ENCODE peak calls at places on chromosomes 12 and 14, in seven cellular contexts. T, R, U, N, O, J and P are unnamed samples.

GRCh38 chr12:14289596-14289995 is 75.9 kb upstream of the ATF7IP start:
- DNase-seq in T (no peak), R (no peak), U (no peak), N (no peak), O (no peak), J (no peak), P (no peak)

GRCh38 chr12:59149995-59150642 is 229.8 kb upstream of the LRIG3 start:
- DNase-seq in T (no peak), R (peak; percentile 36), U (peak; percentile 90), N (peak; percentile 6), O (no peak), J (peak; percentile 77), P (peak; percentile 11)

GRCh38 chr12:50635356-50635755 is 128.5 kb upstream of the ATF1 start:
- DNase-seq in T (no peak), R (no peak), U (no peak), N (no peak), O (no peak), J (no peak), P (peak; percentile 25)

GRCh38 chr12:104930388-104931326 is 27.4 kb downstream of the SLC41A2 start:
- DNase-seq in T (no peak), R (no peak), U (no peak), N (no peak), O (no peak), J (peak; percentile 3), P (no peak)

GRCh38 chr14:77344597-77344996 is 23.8 kb downstream of the GSTZ1 start:
- DNase-seq in T (no peak), R (no peak), U (no peak), N (no peak), O (no peak), J (no peak), P (no peak)

GRCh38 chr12:104547239-104547638 is 90.5 kb downstream of the CHST11 start:
- DNase-seq in T (peak; percentile 49), R (no peak), U (no peak), N (no peak), O (no peak), J (no peak), P (no peak)

GRCh38 chr14:94313991-94314655 is 9.0 kb downstream of the SERPINA6 start:
- DNase-seq in T (no peak), R (no peak), U (peak; percentile 11), N (no peak), O (no peak), J (no peak), P (no peak)

GRCh38 chr12:62760779-62761178 is 174.2 kb downstream of the PPM1H start:
- DNase-seq in T (no peak), R (no peak), U (peak; percentile 54), N (no peak), O (no peak), J (peak; percentile 78), P (no peak)

GRCh38 chr14:92659765-92660561 is 88.5 kb downstream of the LGMN start:
- DNase-seq in T (peak; percentile 74), R (peak; percentile 75), U (no peak), N (no peak), O (no peak), J (no peak), P (peak; percentile 32)

GRCh38 chr12:53770281-53770680 is 18.5 kb upstream of the CISTR start:
- DNase-seq in T (no peak), R (no peak), U (peak; percentile 84), N (no peak), O (no peak), J (no peak), P (no peak)

GRCh38 chr12:2268478-2269286 is 215.9 kb downstream of the CACNA1C start:
- DNase-seq in T (no peak), R (no peak), U (peak; percentile 12), N (no peak), O (no peak), J (no peak), P (no peak)

GRCh38 chr14:71594828-71595227 is 337.4 kb upstream of the RGS6 start:
- DNase-seq in T (no peak), R (no peak), U (peak; percentile 46), N (no peak), O (no peak), J (no peak), P (no peak)

GRCh38 chr14:50232276-50232642 is 881 bp upstream of the SOS2 start:
- DNase-seq in T (no peak), R (peak; percentile 34), U (no peak), N (no peak), O (no peak), J (no peak), P (no peak)

GRCh38 chr14:50000215-50001145 is 107.6 kb downstream of the ARF6 start:
- DNase-seq in T (peak; percentile 72), R (peak; percentile 68), U (peak; percentile 71), N (no peak), O (peak; percentile 60), J (peak; percentile 36), P (peak; percentile 40)

GRCh38 chr12:123450636-123451035 is 7.3 kb upstream of the SNRNP35 start:
- DNase-seq in T (peak; percentile 4), R (no peak), U (no peak), N (no peak), O (no peak), J (no peak), P (no peak)

GRCh38 chr12:108375986-108376663 is 37.0 kb upstream of the CMKLR1 start:
- DNase-seq in T (no peak), R (no peak), U (no peak), N (no peak), O (no peak), J (no peak), P (no peak)

GRCh38 chr14:59028476-59029202 is 159.8 kb upstream of the DAAM1 start:
- DNase-seq in T (peak; percentile 54), R (peak; percentile 76), U (peak; percentile 96), N (peak; percentile 56), O (peak; percentile 63), J (peak; percentile 39), P (peak; percentile 69)

GRCh38 chr12:52533686-52534470 is 13.7 kb upstream of the KRT5 start:
- DNase-seq in T (no peak), R (no peak), U (no peak), N (no peak), O (no peak), J (no peak), P (no peak)

GRCh38 chr12:71865166-71865713 is 25.7 kb downstream of the TBC1D15 start:
- DNase-seq in T (no peak), R (no peak), U (peak; percentile 82), N (no peak), O (no peak), J (no peak), P (no peak)

GRCh38 chr14:22314183-22314820 is 274.7 kb downstream of the DAD1 start:
- DNase-seq in T (no peak), R (peak; percentile 40), U (peak; percentile 58), N (no peak), O (peak; percentile 36), J (peak; percentile 82), P (no peak)

GRCh38 chr12:45017916-45018315 is 33.0 kb downstream of the DBX2 start:
- DNase-seq in T (no peak), R (no peak), U (no peak), N (no peak), O (no peak), J (no peak), P (no peak)

DNA sequence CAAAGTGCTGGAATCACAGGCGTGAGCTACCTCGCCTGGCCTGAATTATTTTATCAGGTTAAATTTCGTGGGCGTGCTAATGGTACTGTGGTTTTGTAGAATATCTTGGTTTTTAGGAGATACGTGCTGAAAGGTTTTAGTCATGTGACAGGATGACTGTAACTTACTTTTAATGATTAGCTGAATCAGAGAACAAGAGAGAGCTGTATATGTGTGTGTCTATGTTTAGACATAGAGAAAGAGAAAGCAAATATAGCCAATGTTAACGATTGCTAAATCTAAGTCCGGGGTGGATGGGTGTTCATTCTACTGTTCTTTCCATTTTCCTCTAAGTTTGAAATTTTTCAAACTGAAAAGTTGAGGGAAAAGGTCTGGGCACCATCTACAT is 9.2 kb upstream of the PNMA1 start:
- DNase-seq in T (no peak), R (no peak), U (peak; percentile 23), N (no peak), O (no peak), J (no peak), P (no peak)
- H3K4me1 ChIP-seq in T (peaks cover 57% of the 10 kb centered on the region), R (peaks cover 41% of the 10 kb centered on the region), U (peaks cover 30% of the 10 kb centered on the region), N (peaks cover 56% of the 10 kb centered on the region), O (peaks cover 6% of the 10 kb centered on the region), J (peaks cover 26% of the 10 kb centered on the region), P (peaks cover 2% of the 10 kb centered on the region)

GRCh38 chr14:24817638-24818053 is 183.7 kb upstream of the GZMB start:
- DNase-seq in T (no peak), R (no peak), U (peak; percentile 69), N (no peak), O (no peak), J (no peak), P (peak; percentile 32)
- TF ChIP-seq CTCF in T (peak; percentile 16), R (no peak), U (peak; percentile 75), N (no peak), O (peak; percentile 57), J (peak; percentile 81), P (no peak)

GRCh38 chr12:109753054-109753401 is 39.4 kb downstream of the FAM222A start:
- DNase-seq in T (peak; percentile 35), R (no peak), U (no peak), N (no peak), O (no peak), J (no peak), P (peak; percentile 1)
- H3K27ac ChIP-seq in T (no peak overlapping the region), R (no peak overlapping the region), U (no peak overlapping the region), N (no peak overlapping the region), O (no peak overlapping the region), J (peak overlapping the region; percentile 67), P (no peak overlapping the region)

DNA sequence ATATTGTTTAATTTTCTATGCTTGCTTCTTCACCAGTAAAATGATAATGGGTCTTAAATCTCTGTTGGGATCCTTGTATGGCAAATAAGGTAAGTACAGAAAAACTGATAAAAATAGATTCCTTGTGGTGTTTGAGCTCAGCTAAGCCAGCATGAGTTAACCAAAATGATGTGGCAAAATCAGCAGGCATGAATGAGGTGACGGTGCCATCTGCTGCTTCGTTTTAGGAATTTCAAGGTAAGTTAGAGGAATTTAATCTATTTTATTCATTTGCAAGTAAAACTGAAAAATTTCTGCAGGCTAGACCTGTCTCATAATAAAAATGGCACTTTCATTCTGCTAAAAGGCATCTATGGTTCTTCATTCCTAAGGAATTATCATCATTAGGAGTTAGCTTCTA is 10.0 kb upstream of the CLEC7A start:
- DNase-seq in T (no peak), R (peak; percentile 57), U (peak; percentile 77), N (peak; percentile 56), O (peak; percentile 54), J (peak; percentile 35), P (no peak)
- H3K4me1 ChIP-seq in T (no peaks in the 10 kb centered on the region), R (no peaks in the 10 kb centered on the region), U (no peaks in the 10 kb centered on the region), N (no peaks in the 10 kb centered on the region), O (no peaks in the 10 kb centered on the region), J (peaks cover 6% of the 10 kb centered on the region), P (no peaks in the 10 kb centered on the region)

GRCh38 chr12:112537710-112538396 is 119.1 kb downstream of the PTPN11 start:
- DNase-seq in T (peak; percentile 51), R (no peak), U (no peak), N (peak; percentile 81), O (peak; percentile 88), J (peak; percentile 56), P (no peak)
- TF ChIP-seq CTCF in T (no peak), R (no peak), U (no peak), N (no peak), O (peak; percentile 14), J (no peak), P (no peak)

DNA sequence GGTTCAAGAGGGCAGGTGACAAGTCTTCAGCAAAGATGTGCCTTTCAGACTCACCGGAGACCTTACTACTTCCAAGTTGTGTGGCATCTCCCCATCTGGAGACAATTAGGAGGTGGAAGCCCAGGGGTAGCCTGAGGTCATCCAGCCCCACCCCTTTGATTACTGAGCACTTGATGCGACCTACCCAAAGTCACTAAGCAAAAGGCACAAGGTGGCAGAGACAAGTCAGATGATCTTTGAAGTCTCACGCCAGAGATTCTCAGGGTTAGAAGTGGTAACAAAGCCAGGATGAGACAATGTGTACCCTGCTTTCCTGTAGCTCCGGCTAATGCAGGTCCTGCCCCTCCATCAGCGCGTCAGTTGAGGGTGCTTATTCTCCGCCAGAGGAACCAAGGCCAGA is 1.4 kb upstream of the FOXN3 start:
- DNase-seq in T (no peak), R (no peak), U (no peak), N (no peak), O (peak; percentile 63), J (no peak), P (no peak)
- H3K27ac ChIP-seq in T (peak overlapping the region; percentile 94), R (peak overlapping the region; percentile 94), U (no peak overlapping the region), N (no peak overlapping the region), O (no peak overlapping the region), J (peak overlapping the region; percentile 91), P (no peak overlapping the region)